ENCODE peak calls at places on chromosome 13, in eight cellular contexts. D is midbrain; T is HS-5; X is HEK293T; L is stimulated activated CD4-positive, alpha-beta T cell treated with anti-CD3 and anti-CD28 coated beads, TNF-alpha, amount 100 ng/mL, for 48 hours; Y is T-helper 17 cell; E is C1 segment of cervical spinal cord; C is osteoblast. I is an unnamed sample.

GRCh38 chr13:46388846-46389245 is 1.8 kb upstream of the RUBCNL start:
- DNase-seq in D (no peak), T (no peak), X (no peak), L (no peak), Y (no peak), E (no peak), C (peak), I (no peak)

GRCh38 chr13:92320323-92320722 is 906.3 kb upstream of the GPC6 start:
- DNase-seq in D (no peak), T (no peak), X (no peak), L (no peak), Y (no peak), E (no peak), C (no peak), I (no peak)

GRCh38 chr13:33194820-33195692 is 90.5 kb downstream of the STARD13 start:
- DNase-seq in D (no peak), T (no peak), X (peak), L (no peak), Y (no peak), E (no peak), C (no peak), I (no peak)

GRCh38 chr13:60000081-60000480 is 163.6 kb downstream of the DIAPH3 start:
- DNase-seq in D (no peak), T (no peak), X (no peak), L (no peak), Y (no peak), E (no peak), C (no peak), I (no peak)

GRCh38 chr13:26111797-26112196 is 60.0 kb upstream of the SHISA2 start:
- DNase-seq in D (no peak), T (no peak), X (no peak), L (no peak), Y (no peak), E (no peak), C (no peak), I (no peak)

GRCh38 chr13:36346222-36347083 is at the start of gene SPART:
- DNase-seq in D (peak), T (no peak), X (peak), L (peak), Y (peak), E (peak), C (peak), I (peak)

GRCh38 chr13:110719036-110719710 is 5.7 kb downstream of the ING1 start:
- DNase-seq in D (no peak), T (no peak), X (no peak), L (no peak), Y (no peak), E (no peak), C (no peak), I (no peak)

GRCh38 chr13:99256709-99257108 is 1.5 kb downstream of the GPR18 start:
- DNase-seq in D (no peak), T (no peak), X (no peak), L (no peak), Y (no peak), E (no peak), C (no peak), I (no peak)

GRCh38 chr13:59458908-59459579 is 704.7 kb downstream of the DIAPH3 start:
- DNase-seq in D (peak), T (peak), X (no peak), L (no peak), Y (no peak), E (no peak), C (peak), I (peak)

GRCh38 chr13:81048026-81048461 is 707.1 kb upstream of the SPRY2 start:
- DNase-seq in D (peak), T (no peak), X (no peak), L (no peak), Y (no peak), E (no peak), C (no peak), I (peak)

GRCh38 chr13:96811049-96811448 is 183.2 kb downstream of the OXGR1 start:
- DNase-seq in D (no peak), T (no peak), X (no peak), L (no peak), Y (no peak), E (no peak), C (no peak), I (no peak)

GRCh38 chr13:110275931-110276552 is 30.9 kb downstream of the COL4A1 start:
- DNase-seq in D (no peak), T (no peak), X (no peak), L (no peak), Y (no peak), E (no peak), C (no peak), I (no peak)

GRCh38 chr13:49791214-49791752 is 1.2 kb downstream of the KPNA3 start:
- DNase-seq in D (peak), T (no peak), X (no peak), L (no peak), Y (no peak), E (no peak), C (no peak), I (peak)

GRCh38 chr13:46860734-46861133 is 36.1 kb downstream of the HTR2A start:
- DNase-seq in D (no peak), T (no peak), X (no peak), L (no peak), Y (no peak), E (no peak), C (no peak), I (no peak)

GRCh38 chr13:114230117-114230516 is 4.6 kb upstream of the CDC16 start:
- DNase-seq in D (no peak), T (no peak), X (no peak), L (no peak), Y (no peak), E (no peak), C (no peak), I (no peak)

GRCh38 chr13:61410669-61411297 is 4.9 kb downstream of the PCDH20 start:
- DNase-seq in D (peak), T (no peak), X (peak), L (no peak), Y (no peak), E (no peak), C (peak), I (peak)

GRCh38 chr13:75258159-75258782 is 223.7 kb downstream of the TBC1D4 start:
- DNase-seq in D (peak), T (peak), X (peak), L (no peak), Y (no peak), E (no peak), C (no peak), I (peak)

GRCh38 chr13:39692650-39693438 is 37.4 kb downstream of the COG6 start:
- DNase-seq in D (no peak), T (no peak), X (no peak), L (no peak), Y (no peak), E (no peak), C (no peak), I (peak)

GRCh38 chr13:110989331-110989730 is 74.5 kb upstream of the ANKRD10 start:
- DNase-seq in D (no peak), T (no peak), X (no peak), L (no peak), Y (no peak), E (no peak), C (no peak), I (no peak)

GRCh38 chr13:79407349-79407979 is 1.4 kb upstream of the RBM26 start:
- DNase-seq in D (no peak), T (no peak), X (no peak), L (no peak), Y (no peak), E (no peak), C (no peak), I (no peak)

GRCh38 chr13:27271572-27272096 is 1.0 kb downstream of the RASL11A start:
- DNase-seq in D (no peak), T (no peak), X (no peak), L (no peak), Y (no peak), E (no peak), C (no peak), I (no peak)

GRCh38 chr13:80214521-80214941 is 126.4 kb downstream of the SPRY2 start:
- DNase-seq in D (no peak), T (no peak), X (no peak), L (no peak), Y (no peak), E (no peak), C (no peak), I (peak)

GRCh38 chr13:20550799-20551198 is 16.2 kb upstream of the IFT88 start:
- DNase-seq in D (peak), T (no peak), X (no peak), L (no peak), Y (no peak), E (no peak), C (no peak), I (peak)

GRCh38 chr13:33927315-33927714 is 109.4 kb downstream of the RFC3 start:
- DNase-seq in D (no peak), T (no peak), X (no peak), L (no peak), Y (no peak), E (no peak), C (peak), I (no peak)

GRCh38 chr13:98447881-98448641 is 128.8 kb downstream of the STK24 start:
- DNase-seq in D (peak), T (no peak), X (peak), L (no peak), Y (no peak), E (no peak), C (peak), I (peak)

GRCh38 chr13:46961719-46962118 is 64.9 kb upstream of the HTR2A start:
- DNase-seq in D (no peak), T (peak), X (peak), L (no peak), Y (no peak), E (no peak), C (peak), I (peak)

GRCh38 chr13:93559718-93560117 is 333.1 kb downstream of the GPC6 start:
- DNase-seq in D (no peak), T (peak), X (no peak), L (no peak), Y (no peak), E (no peak), C (peak), I (no peak)

GRCh38 chr13:39462906-39463305 is 140.1 kb downstream of the LHFPL6 start:
- DNase-seq in D (no peak), T (no peak), X (no peak), L (no peak), Y (no peak), E (no peak), C (no peak), I (no peak)

GRCh38 chr13:67343777-67344176 is 113.6 kb upstream of the PCDH9 start:
- DNase-seq in D (no peak), T (no peak), X (no peak), L (no peak), Y (no peak), E (no peak), C (no peak), I (no peak)

GRCh38 chr13:32448224-32448623 is 20.3 kb upstream of the N4BP2L1 start:
- DNase-seq in D (no peak), T (no peak), X (no peak), L (no peak), Y (no peak), E (no peak), C (no peak), I (no peak)

I was measured in pons.